ENCODE peak calls at places on chromosomes 3 and 15, in four cellular contexts. S, N, X and C are unnamed samples.

GRCh38 chr15:40388941-40389823 is 6.7 kb downstream of the KNSTRN start:
- DNase-seq in S (no peak), N (no peak), X (no peak), C (no peak)

GRCh38 chr3:183224581-183224980 is 28.5 kb upstream of the B3GNT5 start:
- DNase-seq in X (no peak), N (no peak), S (no peak), C (no peak)

GRCh38 chr3:70973558-70973957 is 610.0 kb downstream of the FOXP1 start:
- DNase-seq in S (peak; percentile 84), X (no peak), N (no peak), C (no peak)

GRCh38 chr3:46085421-46086082 is 58.3 kb upstream of the XCR1 start:
- DNase-seq in S (no peak), N (no peak), X (no peak), C (no peak)

GRCh38 chr3:10956991-10957390 is 35.6 kb upstream of the SLC6A1 start:
- DNase-seq in S (no peak), N (no peak), X (no peak), C (no peak)

GRCh38 chr3:13282528-13282985 is 137.6 kb downstream of the NUP210 start:
- DNase-seq in X (no peak), S (no peak), N (peak; percentile 48), C (peak; percentile 55)

GRCh38 chr3:156218353-156218744 is 98.0 kb downstream of the KCNAB1 start:
- DNase-seq in X (no peak), S (peak; percentile 5), N (no peak), C (no peak)

GRCh38 chr3:58184309-58184981 is 26.3 kb downstream of the DNASE1L3 start:
- DNase-seq in N (no peak), S (no peak), X (no peak), C (no peak)

GRCh38 chr3:87595798-87596197 is 319.4 kb upstream of the POU1F1 start:
- DNase-seq in N (no peak), S (no peak), X (no peak), C (no peak)

GRCh38 chr3:102394517-102394916 is 40.3 kb upstream of the ZPLD1 start:
- DNase-seq in X (no peak), S (no peak), N (no peak), C (no peak)

GRCh38 chr3:190811775-190812480 is 50.6 kb downstream of the GMNC start:
- DNase-seq in N (peak; percentile 45), X (peak; percentile 67), S (peak; percentile 60), C (peak; percentile 54)

GRCh38 chr15:39180494-39180930 is 400.4 kb upstream of the THBS1 start:
- DNase-seq in X (no peak), S (peak; percentile 88), N (no peak), C (no peak)

GRCh38 chr3:36941658-36942057 is 3.2 kb downstream of the TRANK1 start:
- DNase-seq in N (no peak), S (peak; percentile 31), X (no peak), C (no peak)

GRCh38 chr3:50324351-50325144 is 2.0 kb upstream of the HYAL2 start:
- DNase-seq in N (peak; percentile 94), X (peak; percentile 75), S (peak; percentile 61), C (peak; percentile 85)

GRCh38 chr15:48336940-48337339 is 5.7 kb downstream of the DUT start:
- DNase-seq in N (peak; percentile 40), X (peak; percentile 8), S (peak; percentile 11), C (peak; percentile 15)

GRCh38 chr15:87648278-87648677 is 608.3 kb downstream of the NTRK3 start:
- DNase-seq in X (no peak), N (no peak), S (peak; percentile 41), C (no peak)

GRCh38 chr3:141998674-141999290 is 122.3 kb downstream of the ATP1B3 start:
- DNase-seq in X (no peak), S (peak; percentile 35), N (no peak), C (no peak)
- TF ChIP-seq CTCF in X (no peak), S (peak; percentile 61), N (no peak), C (no peak)

DNA sequence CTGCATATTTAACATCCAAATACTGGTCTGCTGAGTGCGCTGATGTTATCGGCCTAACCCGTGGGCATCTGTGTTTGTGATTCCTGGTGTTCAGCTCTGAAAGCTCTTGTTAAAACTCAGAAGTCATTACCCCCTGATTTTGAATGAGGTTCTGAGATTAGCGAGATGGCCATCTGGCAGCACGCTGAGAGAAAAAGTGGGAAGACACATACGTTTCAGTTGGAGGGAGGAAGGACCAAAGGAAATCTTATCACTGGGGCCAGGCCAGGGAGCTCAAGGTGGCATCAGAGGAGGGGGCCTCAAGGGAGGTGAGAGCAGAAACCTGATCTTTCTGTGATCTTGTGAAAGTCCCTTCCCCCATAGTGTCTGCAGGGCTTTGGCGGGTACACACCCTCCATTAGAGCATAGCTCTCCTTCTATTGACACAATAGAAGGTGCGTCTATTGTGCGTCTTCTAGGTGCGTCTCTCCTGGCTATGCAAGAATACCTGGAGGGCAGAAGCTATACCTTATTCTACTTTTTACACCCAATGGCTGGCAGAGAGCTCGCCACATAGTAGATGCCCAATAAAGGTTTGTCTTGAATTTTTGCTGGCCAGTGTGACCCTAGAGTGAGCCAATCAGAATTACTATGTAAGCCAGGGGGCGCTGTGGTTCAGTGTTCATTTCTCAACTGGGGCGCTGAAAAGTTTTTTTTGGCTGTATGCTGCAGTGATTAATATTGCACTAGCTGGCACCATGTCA is 182.4 kb downstream of the SHQ1 start:
- DNase-seq in S (no peak), X (no peak), N (peak; percentile 65), C (peak; percentile 43)
- TF ChIP-seq CTCF in S (peak; percentile 38), X (peak; percentile 57), N (peak; percentile 79), C (peak; percentile 40)

GRCh38 chr3:9111349-9112265 is 137.8 kb downstream of the SRGAP3 start:
- DNase-seq in N (peak; percentile 82), S (peak; percentile 0), X (no peak), C (no peak)
- TF ChIP-seq CTCF in N (peak; percentile 65), S (no peak), X (peak; percentile 27), C (peak; percentile 11)

GRCh38 chr3:21826416-21826815 is 75.4 kb upstream of the ZNF385D start:
- DNase-seq in S (no peak), N (no peak), X (no peak), C (no peak)

GRCh38 chr3:21830541-21830940 is 79.5 kb upstream of the ZNF385D start:
- DNase-seq in N (no peak), X (no peak), S (no peak), C (no peak)

GRCh38 chr3:21825684-21826083 is 74.7 kb upstream of the ZNF385D start:
- DNase-seq in S (no peak), N (no peak), X (no peak), C (no peak)
- TF ChIP-seq CTCF in S (no peak), N (no peak), X (no peak), C (no peak)

GRCh38 chr15:76341366-76342045 is 4.9 kb downstream of the ISL2 start:
- DNase-seq in N (peak; percentile 64), S (no peak), X (no peak), C (peak; percentile 47)

GRCh38 chr15:76340198-76340801 is 3.7 kb downstream of the ISL2 start:
- DNase-seq in N (peak; percentile 33), S (no peak), X (no peak), C (peak; percentile 49)

GRCh38 chr15:76342046-76342381 is 5.4 kb downstream of the ISL2 start:
- DNase-seq in X (no peak), S (no peak), N (peak; percentile 30), C (peak; percentile 34)

GRCh38 chr15:76339302-76340197 is 3.0 kb downstream of the ISL2 start:
- DNase-seq in S (no peak), N (peak; percentile 43), X (no peak), C (peak; percentile 42)

GRCh38 chr15:76340802-76341365 is 4.3 kb downstream of the ISL2 start:
- DNase-seq in X (no peak), N (no peak), S (no peak), C (peak; percentile 57)
- TF ChIP-seq CTCF in X (no peak), N (no peak), S (no peak), C (no peak)

DNA sequence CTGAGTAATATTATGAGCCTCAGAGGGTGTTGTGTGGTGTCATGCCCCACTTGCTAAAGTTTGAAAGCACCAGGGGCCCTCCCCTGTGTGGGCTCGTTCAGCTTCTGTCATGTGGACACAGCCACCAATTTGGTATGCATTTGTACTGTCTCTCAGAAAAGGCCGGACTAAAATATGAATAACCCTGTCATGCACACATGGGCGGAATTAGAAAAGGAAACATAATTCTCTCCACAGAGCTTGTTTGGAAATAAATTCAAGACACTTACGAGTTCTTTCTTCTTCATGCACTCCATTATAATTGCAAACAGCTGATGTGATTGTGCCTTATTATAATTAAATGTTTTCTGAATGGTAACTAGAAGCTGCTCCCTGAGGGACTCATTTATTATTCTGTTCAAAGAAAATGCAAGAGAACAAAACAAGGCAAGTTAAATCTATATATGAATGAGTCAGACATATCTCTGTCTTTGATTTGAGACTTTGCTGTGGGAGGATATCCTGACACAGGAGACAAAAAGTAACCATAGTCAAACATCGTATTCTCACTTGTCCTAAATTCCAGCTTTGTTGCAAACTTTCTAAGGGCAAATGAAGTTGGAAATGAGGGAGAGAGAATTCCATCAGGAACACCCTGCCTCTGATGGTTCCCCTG is 39.1 kb downstream of the TRPM1 start:
- DNase-seq in S (no peak), N (no peak), X (no peak), C (no peak)
- TF ChIP-seq CTCF in S (no peak), N (no peak), X (no peak), C (no peak)

DNA sequence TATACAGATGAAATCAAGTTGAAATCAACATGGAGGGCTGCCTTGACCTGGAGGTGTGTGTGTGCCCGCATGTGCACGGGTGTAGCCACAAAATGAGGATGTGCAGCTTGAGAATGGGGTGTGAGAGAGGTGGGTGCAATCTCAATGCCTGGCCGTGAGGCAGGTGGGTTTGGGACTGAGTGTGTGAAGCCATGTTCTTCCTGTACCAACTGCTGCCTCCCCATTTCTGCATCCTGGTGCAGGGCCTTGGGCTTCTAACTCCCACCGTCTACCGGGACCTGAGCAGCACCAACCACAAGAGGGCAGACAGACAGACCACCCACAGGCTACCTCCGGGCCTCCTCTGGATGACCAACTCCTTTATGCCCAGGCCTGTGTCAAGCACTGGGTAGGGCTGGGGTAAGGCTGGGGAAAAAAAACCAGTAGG is 161.9 kb upstream of the TLE3 start:
- DNase-seq in X (no peak), N (peak; percentile 45), S (no peak), C (no peak)
- TF ChIP-seq CTCF in X (peak; percentile 40), N (no peak), S (no peak), C (no peak)